ENCODE peak calls at places on chromosomes 7 and 10, in seven cellular contexts. Y is GF-D8, L is Calu3, G is T-cell, O is lower leg skin, T is glutamatergic neuron, E is mucosa of descending colon. W is an unnamed sample.

GRCh38 chr10:14478639-14479038 is 147.9 kb upstream of the FRMD4A start:
- DNase-seq in Y (no peak), L (peak; percentile 45), G (no peak), O (peak; percentile 43), T (peak; percentile 62), E (peak; percentile 41), W (peak; percentile 33)

GRCh38 chr10:100008142-100008522 is 1.6 kb downstream of the DNMBP start:
- DNase-seq in Y (no peak), L (no peak), G (no peak), O (peak; percentile 23), T (no peak), E (no peak), W (no peak)

GRCh38 chr10:130179640-130180039 is 43.4 kb downstream of the GLRX3 start:
- DNase-seq in Y (no peak), L (no peak), G (peak; percentile 31), O (no peak), T (no peak), E (peak; percentile 24), W (no peak)

GRCh38 chr7:80106498-80107113 is 28.0 kb upstream of the GNAI1 start:
- DNase-seq in Y (no peak), L (no peak), G (no peak), O (no peak), T (no peak), E (no peak), W (no peak)

GRCh38 chr10:3468919-3469638 is 296.5 kb upstream of the PITRM1 start:
- DNase-seq in Y (no peak), L (peak; percentile 55), G (no peak), O (peak; percentile 75), T (no peak), E (no peak), W (no peak)

GRCh38 chr10:130960531-130960930 is 351.0 kb downstream of the TCERG1L start:
- DNase-seq in Y (no peak), L (no peak), G (no peak), O (no peak), T (no peak), E (no peak), W (no peak)

GRCh38 chr7:142177869-142178268 is 66.4 kb downstream of the MGAM2 start:
- DNase-seq in Y (no peak), L (no peak), G (no peak), O (no peak), T (no peak), E (no peak), W (no peak)

GRCh38 chr7:25732771-25733217 is 419.2 kb upstream of the NFE2L3 start:
- DNase-seq in Y (no peak), L (no peak), G (no peak), O (no peak), T (peak; percentile 34), E (no peak), W (no peak)

GRCh38 chr10:6473430-6473829 is 106.6 kb downstream of the PRKCQ start:
- DNase-seq in Y (peak; percentile 96), L (no peak), G (peak; percentile 64), O (no peak), T (no peak), E (peak; percentile 34), W (no peak)

GRCh38 chr7:927031-927671 is 27.3 kb downstream of the ADAP1 start:
- DNase-seq in Y (no peak), L (peak; percentile 89), G (no peak), O (no peak), T (peak; percentile 24), E (peak; percentile 61), W (no peak)

GRCh38 chr10:77844713-77845454 is 81.7 kb downstream of the DLG5 start:
- DNase-seq in Y (no peak), L (peak; percentile 78), G (no peak), O (no peak), T (no peak), E (peak; percentile 62), W (no peak)

GRCh38 chr10:120460191-120460590 is 3.2 kb downstream of the PLPP4 start:
- DNase-seq in Y (no peak), L (no peak), G (no peak), O (no peak), T (no peak), E (no peak), W (no peak)

GRCh38 chr7:68014031-68014774 is 1017.6 kb downstream of the TYW1 start:
- DNase-seq in Y (no peak), L (no peak), G (no peak), O (no peak), T (no peak), E (no peak), W (no peak)

GRCh38 chr7:158264881-158265742 is 322.5 kb downstream of the PTPRN2 start:
- DNase-seq in Y (no peak), L (no peak), G (no peak), O (no peak), T (peak; percentile 8), E (no peak), W (no peak)

GRCh38 chr7:110502893-110503465 is 587.9 kb upstream of the LRRN3 start:
- DNase-seq in Y (peak; percentile 62), L (no peak), G (no peak), O (no peak), T (no peak), E (no peak), W (no peak)

GRCh38 chr10:82811621-82812020 is 936.6 kb downstream of the NRG3 start:
- DNase-seq in Y (no peak), L (peak; percentile 36), G (no peak), O (no peak), T (peak; percentile 64), E (peak; percentile 13), W (no peak)

W was measured in SK-N-DZ.